ENCODE peak calls at places on chromosome 20, in six cellular contexts. E is stomach; R is activated naive CD4-positive, alpha-beta T cell; X is HepG2; V is activated CD4-positive, alpha-beta T cell treated with anti-CD3 and anti-CD28 coated beads for 36 hours; Y is HL-60. M is an unnamed sample.

GRCh38 chr20:48718914-48719578 is 108.8 kb downstream of the PREX1 start:
- DNase-seq in V (peak; percentile 42), X (no peak), R (no peak), Y (no peak), E (no peak), M (no peak)

GRCh38 chr20:40797425-40797824 is 108.4 kb upstream of the MAFB start:
- DNase-seq in X (peak; percentile 41), Y (no peak), V (no peak), R (no peak), E (peak; percentile 4), M (no peak)

GRCh38 chr20:46987001-46987400 is 92.4 kb downstream of the EYA2 start:
- DNase-seq in V (no peak), X (no peak), R (no peak), E (no peak), Y (no peak), M (no peak)

GRCh38 chr20:15653396-15654207 is 919.6 kb downstream of the KIF16B start:
- DNase-seq in R (no peak), E (no peak), Y (no peak), V (no peak), X (no peak), M (no peak)

GRCh38 chr20:1776608-1777475 is 118.4 kb upstream of the SIRPA start:
- DNase-seq in Y (peak; percentile 76), X (peak; percentile 84), E (peak; percentile 84), V (peak; percentile 91), R (peak; percentile 72), M (peak; percentile 88)

GRCh38 chr20:50560867-50561266 is 50.7 kb downstream of the PTPN1 start:
- DNase-seq in R (no peak), X (no peak), E (no peak), V (no peak), Y (no peak), M (no peak)

GRCh38 chr20:32535953-32536823 is 48.9 kb downstream of the NOL4L start:
- DNase-seq in V (peak; percentile 88), X (peak; percentile 79), Y (peak; percentile 35), E (peak; percentile 72), R (peak; percentile 62), M (peak; percentile 52)

GRCh38 chr20:51487525-51488279 is 54.8 kb downstream of the NFATC2 start:
- DNase-seq in R (no peak), E (no peak), Y (no peak), X (peak; percentile 29), V (peak; percentile 43), M (no peak)

GRCh38 chr20:10047427-10047826 is 12.6 kb downstream of the ANKEF1 start:
- DNase-seq in R (no peak), E (no peak), Y (no peak), X (peak; percentile 39), V (peak; percentile 14), M (peak; percentile 39)

GRCh38 chr20:46713957-46714834 is 4.7 kb downstream of the SLC2A10 start:
- DNase-seq in V (no peak), Y (no peak), R (no peak), X (no peak), E (peak; percentile 70), M (no peak)

GRCh38 chr20:57594092-57594911 is 25.9 kb downstream of the ZBP1 start:
- DNase-seq in Y (peak; percentile 23), E (peak; percentile 62), R (peak; percentile 33), X (peak; percentile 33), V (peak; percentile 77), M (no peak)

GRCh38 chr20:47620808-47621805 is 119.4 kb downstream of the NCOA3 start:
- DNase-seq in X (peak; percentile 66), E (no peak), R (no peak), Y (peak; percentile 7), V (no peak), M (peak; percentile 35)

GRCh38 chr20:7770578-7770977 is 169.7 kb downstream of the HAO1 start:
- DNase-seq in V (peak; percentile 23), X (no peak), E (no peak), R (no peak), Y (no peak), M (no peak)

GRCh38 chr20:17888044-17888443 is 80.5 kb downstream of the SNX5 start:
- DNase-seq in R (no peak), Y (no peak), E (no peak), X (no peak), V (no peak), M (no peak)